ENCODE peak calls at places on chromosomes 13 and 19, in ten cellular contexts. G, W, A, V, K, P, X, O, H and N are unnamed samples.

GRCh38 chr13:76939215-76939614 is 9.1 kb upstream of the ACOD1 start:
- DNase-seq in O (no peak), V (no peak), X (no peak), W (peak; percentile 47), P (no peak), A (no peak), G (peak; percentile 41), H (no peak), K (no peak), N (no peak)

GRCh38 chr19:6220385-6221191 is 59.2 kb downstream of the MLLT1 start:
- DNase-seq in P (peak; percentile 84), V (no peak), O (no peak), A (peak; percentile 60), X (no peak), W (peak; percentile 72), H (no peak), K (no peak), G (peak; percentile 64), N (no peak)

GRCh38 chr13:50320297-50320862 is 305.1 kb downstream of the KCNRG start:
- DNase-seq in H (no peak), K (no peak), W (peak; percentile 66), G (peak; percentile 54), O (no peak), A (no peak), X (no peak), P (no peak), V (peak; percentile 33), N (no peak)

GRCh38 chr13:35978607-35979316 is 152.4 kb downstream of the DCLK1 start:
- DNase-seq in P (no peak), A (peak; percentile 46), K (no peak), G (peak; percentile 69), V (peak; percentile 81), X (peak; percentile 68), W (peak; percentile 86), O (no peak), H (no peak), N (peak; percentile 3)

GRCh38 chr19:7672522-7672921 is 3.7 kb downstream of the RETN start:
- DNase-seq in H (no peak), G (no peak), O (no peak), K (no peak), P (no peak), A (no peak), W (no peak), X (no peak), V (no peak), N (no peak)

GRCh38 chr19:23420824-23421223 is 25.6 kb upstream of the ZNF91 start:
- DNase-seq in A (no peak), X (no peak), P (no peak), O (no peak), W (no peak), K (no peak), G (no peak), H (no peak), V (no peak), N (no peak)

GRCh38 chr19:1266116-1266817 is 2.9 kb upstream of the CIRBP start:
- DNase-seq in K (peak; percentile 36), A (peak; percentile 91), P (peak; percentile 96), W (peak; percentile 83), O (peak; percentile 89), X (peak; percentile 92), G (peak; percentile 78), V (peak; percentile 66), H (peak; percentile 93), N (peak; percentile 75)

GRCh38 chr19:56347163-56347778 is 32.6 kb upstream of the ZSCAN5A start:
- DNase-seq in K (no peak), V (no peak), W (no peak), G (no peak), A (no peak), X (no peak), P (no peak), H (no peak), O (no peak), N (no peak)

GRCh38 chr19:54009440-54009839 is 18.0 kb downstream of the CACNG6 start:
- DNase-seq in H (no peak), K (no peak), P (no peak), X (no peak), V (no peak), A (no peak), W (no peak), G (no peak), O (no peak), N (no peak)

GRCh38 chr13:96053003-96053703 is at the start of gene UGGT2:
- DNase-seq in V (peak; percentile 91), A (peak; percentile 94), H (peak; percentile 97), K (peak; percentile 89), O (peak; percentile 97), G (peak; percentile 94), W (peak; percentile 95), P (peak; percentile 99), X (peak; percentile 76), N (peak; percentile 86)

GRCh38 chr13:90105881-90106496 is 1241.5 kb upstream of the MIR17HG start:
- DNase-seq in V (peak; percentile 2), G (no peak), W (peak; percentile 20), A (no peak), X (no peak), K (no peak), O (no peak), H (no peak), P (no peak), N (no peak)

GRCh38 chr13:89380101-89380500 is 1708.9 kb downstream of the SLITRK5 start:
- DNase-seq in H (no peak), G (no peak), K (no peak), W (no peak), V (no peak), P (no peak), A (peak; percentile 50), O (peak; percentile 34), X (no peak), N (no peak)

GRCh38 chr19:40921005-40921897 is 39.2 kb upstream of the CYP2A7 start:
- DNase-seq in V (no peak), O (peak; percentile 65), A (peak; percentile 88), P (no peak), X (no peak), G (no peak), H (peak; percentile 84), W (peak; percentile 6), K (no peak), N (no peak)

GRCh38 chr13:79290595-79291244 is 115.3 kb downstream of the RBM26 start:
- DNase-seq in H (no peak), X (no peak), P (no peak), O (peak; percentile 31), W (no peak), A (no peak), K (no peak), V (no peak), G (no peak), N (no peak)

GRCh38 chr19:14391156-14391821 is 10.0 kb downstream of the ADGRE5 start:
- DNase-seq in G (no peak), W (no peak), V (no peak), O (no peak), X (no peak), H (no peak), P (no peak), A (no peak), K (no peak), N (no peak)

GRCh38 chr19:771332-771785 is 20.4 kb downstream of the MISP start:
- DNase-seq in W (peak; percentile 57), G (peak; percentile 43), A (no peak), V (peak; percentile 22), X (no peak), K (no peak), H (no peak), P (no peak), O (no peak), N (no peak)

GRCh38 chr13:107873908-107874307 is 341.4 kb downstream of the LIG4 start:
- DNase-seq in A (no peak), P (no peak), H (no peak), G (no peak), X (no peak), V (no peak), O (no peak), W (no peak), K (no peak), N (no peak)

GRCh38 chr13:50441141-50441540 is 402.4 kb downstream of the DLEU7 start:
- DNase-seq in P (no peak), H (no peak), W (no peak), G (peak; percentile 33), X (no peak), O (no peak), A (no peak), K (no peak), V (no peak), N (no peak)

DNA sequence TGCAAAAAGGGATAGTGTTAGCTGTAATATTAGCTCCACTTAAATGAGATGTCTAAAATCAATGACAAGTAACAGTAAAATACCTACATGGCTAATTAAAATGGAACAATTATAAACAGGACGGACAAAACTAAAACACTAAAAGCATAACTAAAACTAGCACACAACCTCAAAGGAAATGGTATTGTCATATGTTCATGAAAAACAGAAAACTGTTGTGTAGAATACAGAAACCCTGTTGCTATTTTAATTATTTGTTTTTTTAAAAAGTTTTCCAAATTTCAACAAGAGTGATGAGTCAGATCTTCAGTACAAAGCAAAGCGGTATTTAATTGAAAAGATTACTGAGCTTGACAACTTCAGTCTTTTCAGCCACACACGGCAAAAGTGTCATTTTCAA is 4.2 kb downstream of the RCBTB2 start:
- DNase-seq in P (no peak), V (no peak), H (no peak), A (no peak), G (no peak), W (no peak), O (no peak), K (no peak), X (no peak), N (no peak)
- H3K27ac ChIP-seq in P (no peak overlapping the region), V (no peak overlapping the region), H (no peak overlapping the region), A (no peak overlapping the region), G (no peak overlapping the region), W (no peak overlapping the region), O (no peak overlapping the region), K (no peak overlapping the region), X (no peak overlapping the region), N (no peak overlapping the region)

GRCh38 chr19:32351807-32352630 is 6.6 kb downstream of the ZNF507 start:
- DNase-seq in X (no peak), V (peak; percentile 29), K (no peak), W (peak; percentile 72), H (no peak), A (no peak), P (no peak), O (no peak), G (peak; percentile 69), N (no peak)
- H3K27ac ChIP-seq in X (no peak overlapping the region), V (peak overlapping the region; percentile 83), K (no peak overlapping the region), W (peak overlapping the region; percentile 49), H (no peak overlapping the region), A (peak overlapping the region; percentile 60), P (no peak overlapping the region), O (no peak overlapping the region), G (no peak overlapping the region), N (no peak overlapping the region)

DNA sequence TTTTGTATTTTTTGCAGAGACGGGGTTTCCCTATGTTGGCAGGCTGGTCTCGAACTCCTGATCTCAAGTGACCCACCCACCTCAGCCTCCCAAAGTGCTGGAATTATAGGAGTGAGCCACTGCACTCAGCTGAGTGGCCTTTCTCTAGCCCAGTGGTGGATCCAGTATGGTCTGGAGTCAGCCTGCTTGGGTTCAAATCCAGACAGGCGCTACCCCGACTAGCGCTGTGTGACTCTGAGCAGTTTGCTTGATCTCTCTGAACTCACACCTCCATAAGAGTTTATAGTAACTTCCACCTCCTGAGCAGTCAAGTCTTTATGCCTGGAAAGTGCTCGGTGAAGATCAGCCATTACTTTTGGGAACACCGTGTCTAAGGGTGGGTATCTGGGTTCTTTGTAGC is 10.4 kb downstream of the S1PR2 start:
- DNase-seq in W (no peak), O (no peak), A (no peak), X (no peak), P (no peak), K (no peak), G (no peak), V (no peak), H (no peak), N (no peak)
- H3K27ac ChIP-seq in W (no peak overlapping the region), O (no peak overlapping the region), A (no peak overlapping the region), X (no peak overlapping the region), P (no peak overlapping the region), K (no peak overlapping the region), G (no peak overlapping the region), V (no peak overlapping the region), H (no peak overlapping the region), N (no peak overlapping the region)

GRCh38 chr13:111256946-111257345 is 63.5 kb upstream of the TEX29 start:
- DNase-seq in W (no peak), H (no peak), P (no peak), A (no peak), G (no peak), O (no peak), K (no peak), X (no peak), V (no peak), N (no peak)
- H3K27ac ChIP-seq in W (no peak overlapping the region), H (no peak overlapping the region), P (no peak overlapping the region), A (no peak overlapping the region), G (no peak overlapping the region), O (no peak overlapping the region), K (no peak overlapping the region), X (no peak overlapping the region), V (no peak overlapping the region), N (no peak overlapping the region)